ENCODE peak calls at places on chromosomes 16 and 17, in eight cellular contexts. D is iris pigment epithelial cell; L is caudate nucleus; O is heart left ventricle; Z is DMS153; Y is stimulated activated CD8-positive, alpha-beta memory T cell treated with anti-CD3 and anti-CD28 coated beads, Interleukin-4, amount 100 ng/mL, for 1 hour; K is CD8-positive, alpha-beta T cell; M is CD4-positive, CD25-positive, alpha-beta regulatory T cell. E is an unnamed sample.

GRCh38 chr16:77113835-77114234 is 77.2 kb upstream of the MON1B start:
- DNase-seq in D (no peak), Y (no peak), K (no peak), M (no peak), L (no peak), O (no peak), Z (no peak), E (no peak)

GRCh38 chr17:79942591-79943353 is 92.9 kb downstream of the TBC1D16 start:
- DNase-seq in K (no peak), M (no peak), Z (no peak), Y (no peak), O (peak; percentile 62), D (peak; percentile 24), L (no peak), E (no peak)

GRCh38 chr17:28528329-28529011 is 22.3 kb downstream of the FOXN1 start:
- DNase-seq in L (no peak), K (no peak), Y (no peak), Z (no peak), D (no peak), M (no peak), O (no peak), E (no peak)

GRCh38 chr16:4231886-4232285 is 10.0 kb downstream of the SRL start:
- DNase-seq in D (no peak), Z (no peak), K (no peak), L (no peak), Y (no peak), O (no peak), M (no peak), E (no peak)

GRCh38 chr16:84047626-84048025 is 5.0 kb upstream of the SLC38A8 start:
- DNase-seq in D (no peak), O (peak; percentile 53), M (no peak), Y (no peak), L (no peak), Z (no peak), K (no peak), E (no peak)

GRCh38 chr17:76498886-76499667 is 2.1 kb downstream of the RHBDF2 start:
- DNase-seq in L (no peak), K (no peak), Z (no peak), D (no peak), O (no peak), M (no peak), Y (no peak), E (no peak)

GRCh38 chr17:57949649-57950048 is 5.6 kb downstream of the CUEDC1 start:
- DNase-seq in K (no peak), Y (no peak), L (no peak), M (no peak), Z (no peak), O (no peak), D (no peak), E (no peak)

GRCh38 chr16:75222271-75222783 is 3.5 kb downstream of the CTRB1 start:
- DNase-seq in D (no peak), Z (no peak), L (no peak), M (no peak), K (no peak), Y (no peak), O (no peak), E (no peak)

GRCh38 chr17:17971431-17972125 is 622 bp downstream of the TOM1L2 start:
- DNase-seq in Y (peak; percentile 4), Z (no peak), O (peak; percentile 77), D (no peak), K (peak; percentile 23), L (no peak), M (peak; percentile 21), E (peak; percentile 65)

GRCh38 chr16:15545544-15545943 is 97.4 kb downstream of the MARF1 start:
- DNase-seq in O (no peak), Z (no peak), M (no peak), Y (no peak), K (no peak), D (no peak), L (no peak), E (no peak)

GRCh38 chr17:78736526-78737079 is 45.5 kb downstream of the CYTH1 start:
- DNase-seq in D (no peak), O (peak; percentile 87), Z (peak; percentile 60), L (no peak), K (peak; percentile 71), Y (peak; percentile 42), M (peak; percentile 60), E (no peak)

GRCh38 chr16:30946671-30947532 is 2.0 kb upstream of the ORAI3 start:
- DNase-seq in K (no peak), D (no peak), M (no peak), L (no peak), Z (no peak), O (peak; percentile 66), Y (no peak), E (no peak)

GRCh38 chr17:4980644-4981216 is 6.7 kb downstream of the CAMTA2 start:
- DNase-seq in O (no peak), D (peak; percentile 42), Z (no peak), L (no peak), M (peak; percentile 30), Y (no peak), K (no peak), E (no peak)

GRCh38 chr17:35255316-35255715 is 12.4 kb downstream of the SLFN5 start:
- DNase-seq in Z (no peak), K (no peak), O (no peak), L (no peak), Y (no peak), D (no peak), M (no peak), E (no peak)

GRCh38 chr17:5481451-5481850 is 4.5 kb downstream of the DERL2 start:
- DNase-seq in M (no peak), Z (no peak), K (no peak), Y (no peak), D (no peak), L (no peak), O (no peak), E (no peak)

GRCh38 chr17:64017381-64017980 is 3.0 kb downstream of the ICAM2 start:
- DNase-seq in M (no peak), K (no peak), L (no peak), O (no peak), Y (no peak), Z (no peak), D (no peak), E (no peak)

GRCh38 chr16:8138666-8139065 is 451.6 kb downstream of the TMEM114 start:
- DNase-seq in L (no peak), D (no peak), K (no peak), Z (no peak), O (no peak), Y (no peak), M (no peak), E (no peak)

GRCh38 chr16:676565-677297 is 1.3 kb downstream of the RHBDL1 start:
- DNase-seq in O (no peak), Z (peak; percentile 87), K (peak; percentile 62), M (no peak), D (no peak), L (no peak), Y (no peak), E (no peak)

GRCh38 chr16:67547423-67548264 is 14.7 kb upstream of the CTCF start:
- DNase-seq in O (no peak), Z (peak; percentile 74), L (no peak), D (no peak), K (peak; percentile 63), M (peak; percentile 48), Y (no peak), E (no peak)

GRCh38 chr17:40458001-40458791 is 14.9 kb downstream of the IGFBP4 start:
- DNase-seq in K (no peak), M (no peak), Y (no peak), D (peak; percentile 72), O (no peak), L (no peak), Z (no peak), E (no peak)

GRCh38 chr16:87453326-87453725 is 39.5 kb downstream of the ZCCHC14 start:
- DNase-seq in O (no peak), M (no peak), Z (no peak), K (no peak), Y (no peak), D (no peak), L (no peak), E (no peak)

GRCh38 chr17:76261421-76262215 is 3.5 kb upstream of the UBALD2 start:
- DNase-seq in Y (no peak), L (no peak), K (no peak), O (no peak), Z (peak; percentile 78), D (peak; percentile 39), M (no peak), E (peak; percentile 42)

GRCh38 chr17:31674305-31674704 is 184.7 kb downstream of the COPRS start:
- DNase-seq in O (no peak), L (no peak), Y (no peak), K (no peak), M (no peak), D (peak; percentile 45), Z (no peak), E (no peak)

E was measured in substantia nigra.